ENCODE peak calls at places on chromosomes 12 and 14, in ten cellular contexts. S is NAMALWA; E is ecto neural progenitor cell; N is T-cell; T is AG10803; I is stimulated activated CD8-positive, alpha-beta memory T cell treated with anti-CD3 and anti-CD28 coated beads, Interleukin-7, amount 100 ng/mL, for 1 hour; M is B cell; K is retina; D is stromal cell of bone marrow; F is SHP77. Y is an unnamed sample.

GRCh38 chr12:3752096-3752709 is 706 bp downstream of the CRACR2A start:
- DNase-seq in S (peak), E (peak), N (peak), T (peak), I (no peak), M (peak), K (peak), D (no peak), F (no peak), Y (peak)

GRCh38 chr14:71932229-71932951 is at the start of gene RGS6:
- DNase-seq in S (no peak), E (peak), N (no peak), T (no peak), I (no peak), M (no peak), K (peak), D (no peak), F (no peak), Y (no peak)

GRCh38 chr14:26395726-26396125 is 202.1 kb downstream of the NOVA1 start:
- DNase-seq in S (no peak), E (no peak), N (no peak), T (no peak), I (no peak), M (no peak), K (no peak), D (no peak), F (no peak), Y (no peak)

GRCh38 chr14:25477699-25478098 is 427.8 kb upstream of the STXBP6 start:
- DNase-seq in S (no peak), E (no peak), N (no peak), T (no peak), I (no peak), M (no peak), K (no peak), D (no peak), F (no peak), Y (no peak)

GRCh38 chr12:110639336-110640178 is 25.6 kb downstream of the TCTN1 start:
- DNase-seq in S (no peak), E (no peak), N (no peak), T (peak), I (no peak), M (no peak), K (no peak), D (peak), F (no peak), Y (no peak)

GRCh38 chr14:39974036-39974435 is 541.8 kb upstream of the FBXO33 start:
- DNase-seq in S (no peak), E (no peak), N (no peak), T (no peak), I (no peak), M (no peak), K (no peak), D (no peak), F (no peak), Y (peak)

GRCh38 chr12:102539651-102540553 is 59.5 kb upstream of the IGF1 start:
- DNase-seq in S (no peak), E (no peak), N (no peak), T (peak), I (no peak), M (no peak), K (no peak), D (peak), F (no peak), Y (peak)

GRCh38 chr14:50533806-50534205 is 1.4 kb upstream of the MAP4K5 start:
- DNase-seq in S (no peak), E (no peak), N (no peak), T (peak), I (no peak), M (no peak), K (no peak), D (no peak), F (no peak), Y (no peak)

GRCh38 chr14:95252219-95252618 is 67.5 kb downstream of the CLMN start:
- DNase-seq in S (no peak), E (no peak), N (no peak), T (no peak), I (no peak), M (no peak), K (no peak), D (no peak), F (no peak), Y (no peak)

GRCh38 chr12:94603434-94604068 is 46.8 kb downstream of the TMCC3 start:
- DNase-seq in S (peak), E (no peak), N (peak), T (no peak), I (peak), M (peak), K (no peak), D (no peak), F (no peak), Y (no peak)

GRCh38 chr12:47725893-47726292 is 603 bp upstream of the ENDOU start:
- DNase-seq in S (peak), E (no peak), N (no peak), T (peak), I (no peak), M (no peak), K (no peak), D (peak), F (no peak), Y (no peak)

GRCh38 chr12:51868821-51869489 is 18.9 kb upstream of the ANKRD33 start:
- DNase-seq in S (no peak), E (peak), N (no peak), T (no peak), I (no peak), M (no peak), K (peak), D (no peak), F (no peak), Y (no peak)

GRCh38 chr14:20413785-20414117 is 450 bp upstream of the TEP1 start:
- DNase-seq in S (peak), E (no peak), N (peak), T (no peak), I (no peak), M (peak), K (no peak), D (no peak), F (no peak), Y (no peak)

GRCh38 chr12:104315326-104316224 is 12.0 kb downstream of the EID3 start:
- DNase-seq in S (no peak), E (no peak), N (no peak), T (peak), I (no peak), M (no peak), K (no peak), D (no peak), F (no peak), Y (no peak)

GRCh38 chr14:54252072-54252730 is 144.6 kb upstream of the CDKN3 start:
- DNase-seq in S (no peak), E (no peak), N (no peak), T (peak), I (no peak), M (no peak), K (no peak), D (no peak), F (no peak), Y (peak)

GRCh38 chr12:39074063-39074462 is 168.7 kb upstream of the CPNE8 start:
- DNase-seq in S (no peak), E (no peak), N (no peak), T (no peak), I (no peak), M (no peak), K (no peak), D (no peak), F (no peak), Y (no peak)

GRCh38 chr14:69980457-69981414 is 101.5 kb downstream of the SMOC1 start:
- DNase-seq in S (no peak), E (no peak), N (no peak), T (no peak), I (no peak), M (no peak), K (no peak), D (no peak), F (no peak), Y (no peak)

GRCh38 chr14:75279739-75280447 is 1.3 kb downstream of the FOS start:
- DNase-seq in S (peak), E (no peak), N (no peak), T (peak), I (no peak), M (no peak), K (no peak), D (peak), F (no peak), Y (no peak)

GRCh38 chr12:51960488-51960887 is 9.0 kb downstream of the ACVR1B start:
- DNase-seq in S (no peak), E (no peak), N (no peak), T (no peak), I (no peak), M (no peak), K (no peak), D (no peak), F (no peak), Y (no peak)

GRCh38 chr12:68224613-68225285 is 861 bp downstream of the IL26 start:
- DNase-seq in S (no peak), E (no peak), N (no peak), T (peak), I (no peak), M (no peak), K (no peak), D (peak), F (no peak), Y (no peak)

GRCh38 chr12:111841236-111841749 is 735 bp upstream of the MAPKAPK5 start:
- DNase-seq in S (no peak), E (no peak), N (no peak), T (no peak), I (no peak), M (no peak), K (no peak), D (no peak), F (no peak), Y (no peak)

GRCh38 chr14:53696217-53696965 is 260.2 kb downstream of the BMP4 start:
- DNase-seq in S (no peak), E (no peak), N (no peak), T (no peak), I (no peak), M (no peak), K (no peak), D (no peak), F (peak), Y (no peak)

GRCh38 chr12:3165311-3165931 is 88.2 kb downstream of the TSPAN9 start:
- DNase-seq in S (no peak), E (no peak), N (no peak), T (no peak), I (no peak), M (no peak), K (no peak), D (no peak), F (no peak), Y (no peak)

GRCh38 chr12:108914031-108914630 is 34.2 kb downstream of the DAO start:
- DNase-seq in S (no peak), E (no peak), N (no peak), T (peak), I (no peak), M (no peak), K (no peak), D (peak), F (no peak), Y (no peak)

GRCh38 chr12:13435535-13435934 is 239.0 kb downstream of the EMP1 start:
- DNase-seq in S (no peak), E (peak), N (no peak), T (no peak), I (no peak), M (no peak), K (no peak), D (no peak), F (no peak), Y (no peak)

GRCh38 chr12:111598637-111599458 is at the start of gene ATXN2:
- DNase-seq in S (no peak), E (peak), N (peak), T (peak), I (peak), M (peak), K (peak), D (peak), F (no peak), Y (peak)

GRCh38 chr12:67720383-67720856 is 71.9 kb downstream of the DYRK2 start:
- DNase-seq in S (no peak), E (no peak), N (no peak), T (peak), I (no peak), M (no peak), K (no peak), D (no peak), F (no peak), Y (no peak)

GRCh38 chr12:67533159-67533558 is 115.4 kb upstream of the DYRK2 start:
- DNase-seq in S (no peak), E (no peak), N (no peak), T (no peak), I (no peak), M (no peak), K (no peak), D (no peak), F (no peak), Y (no peak)

GRCh38 chr14:78448483-78449094 is 278.4 kb downstream of the NRXN3 start:
- DNase-seq in S (peak), E (peak), N (no peak), T (peak), I (no peak), M (no peak), K (peak), D (peak), F (peak), Y (no peak)

GRCh38 chr12:103782399-103782798 is 58.6 kb downstream of the NT5DC3 start:
- DNase-seq in S (no peak), E (no peak), N (no peak), T (no peak), I (no peak), M (no peak), K (no peak), D (no peak), F (no peak), Y (no peak)

GRCh38 chr12:104643921-104644669 is 187.3 kb downstream of the CHST11 start:
- DNase-seq in S (peak), E (no peak), N (peak), T (no peak), I (no peak), M (no peak), K (no peak), D (no peak), F (peak), Y (no peak)

GRCh38 chr14:32507029-32507984 is 178.2 kb downstream of the AKAP6 start:
- DNase-seq in S (no peak), E (no peak), N (no peak), T (peak), I (no peak), M (no peak), K (no peak), D (peak), F (no peak), Y (no peak)

GRCh38 chr12:28498850-28499249 is 308.6 kb downstream of the CCDC91 start:
- DNase-seq in S (no peak), E (no peak), N (no peak), T (peak), I (no peak), M (no peak), K (no peak), D (no peak), F (no peak), Y (no peak)

GRCh38 chr14:47332099-47332498 is 343.3 kb downstream of the MDGA2 start:
- DNase-seq in S (no peak), E (no peak), N (no peak), T (no peak), I (no peak), M (no peak), K (no peak), D (no peak), F (no peak), Y (no peak)

GRCh38 chr14:77051101-77051500 is 22.6 kb upstream of the IRF2BPL start:
- DNase-seq in S (no peak), E (no peak), N (no peak), T (no peak), I (no peak), M (no peak), K (no peak), D (no peak), F (no peak), Y (no peak)

GRCh38 chr12:111121840-111122239 is 201.5 kb upstream of the MYL2 start:
- DNase-seq in S (no peak), E (no peak), N (no peak), T (no peak), I (no peak), M (no peak), K (peak), D (no peak), F (no peak), Y (no peak)

Y was measured in RCC 7860.